ENCODE peak calls at places on chromosome 5, in eight cellular contexts. B is IMR-90, P is WTC11, Q is SK-N-SH, T is H1, X is HepG2, M is K562, K is GM12878. U is an unnamed sample.

GRCh38 chr5:173829826-173830225 is 58.3 kb upstream of the CPEB4 start:
- DNase-seq in P (no peak), B (peak; percentile 40), Q (no peak), M (peak; percentile 58), K (no peak), X (no peak), T (no peak), U (peak; percentile 26)

GRCh38 chr5:62149894-62150293 is 156.1 kb upstream of the KIF2A start:
- DNase-seq in X (no peak), T (no peak), P (no peak), K (no peak), M (no peak), Q (no peak), B (no peak), U (no peak)

GRCh38 chr5:103669615-103670014 is 107.0 kb upstream of the NUDT12 start:
- DNase-seq in P (no peak), M (no peak), K (no peak), T (no peak), Q (no peak), X (no peak), B (no peak), U (no peak)

GRCh38 chr5:40957048-40957447 is 47.8 kb downstream of the C7 start:
- DNase-seq in K (no peak), Q (no peak), M (no peak), P (no peak), X (no peak), B (no peak), T (no peak), U (no peak)

GRCh38 chr5:76785493-76785892 is 33.3 kb upstream of the F2RL1 start:
- DNase-seq in P (no peak), K (no peak), B (peak; percentile 28), X (peak; percentile 79), T (no peak), M (no peak), Q (no peak), U (peak; percentile 93)

GRCh38 chr5:82010696-82011095 is 38.9 kb downstream of the ATG10 start:
- DNase-seq in X (no peak), T (no peak), K (no peak), Q (no peak), B (no peak), P (no peak), M (no peak), U (no peak)

GRCh38 chr5:14696057-14696456 is 31.5 kb downstream of the OTULIN start:
- DNase-seq in M (peak; percentile 75), Q (no peak), B (peak; percentile 22), T (no peak), P (no peak), K (no peak), X (no peak), U (peak; percentile 15)

GRCh38 chr5:154971501-154971900 is 30.6 kb downstream of the MRPL22 start:
- DNase-seq in X (no peak), T (no peak), M (no peak), Q (no peak), P (no peak), K (no peak), B (peak; percentile 38), U (no peak)

GRCh38 chr5:100900796-100901731 is 2.0 kb downstream of the ST8SIA4 start:
- DNase-seq in P (peak; percentile 67), B (peak; percentile 15), T (peak; percentile 73), X (no peak), M (peak; percentile 40), Q (no peak), K (peak; percentile 82), U (no peak)
- TF ChIP-seq USF2 in P (no peak), B (no peak), T (no peak), X (no peak), M (no peak), Q (no peak), K (no peak), U (no peak)

GRCh38 chr5:157324237-157324636 is 58.3 kb downstream of the CYFIP2 start:
- DNase-seq in K (no peak), M (peak; percentile 18), P (peak; percentile 59), X (no peak), B (no peak), T (peak; percentile 77), Q (no peak), U (peak; percentile 58)

GRCh38 chr5:157331807-157332206 is 65.9 kb downstream of the CYFIP2 start:
- DNase-seq in P (no peak), M (no peak), Q (no peak), K (no peak), X (no peak), B (no peak), T (no peak), U (no peak)

GRCh38 chr5:157327771-157328170 is 61.8 kb downstream of the CYFIP2 start:
- DNase-seq in M (no peak), P (no peak), X (no peak), T (no peak), K (no peak), B (no peak), Q (no peak), U (no peak)

GRCh38 chr5:157326440-157327023 is 60.6 kb downstream of the CYFIP2 start:
- DNase-seq in Q (no peak), T (no peak), B (no peak), P (no peak), X (peak; percentile 33), K (no peak), M (no peak), U (no peak)

DNA sequence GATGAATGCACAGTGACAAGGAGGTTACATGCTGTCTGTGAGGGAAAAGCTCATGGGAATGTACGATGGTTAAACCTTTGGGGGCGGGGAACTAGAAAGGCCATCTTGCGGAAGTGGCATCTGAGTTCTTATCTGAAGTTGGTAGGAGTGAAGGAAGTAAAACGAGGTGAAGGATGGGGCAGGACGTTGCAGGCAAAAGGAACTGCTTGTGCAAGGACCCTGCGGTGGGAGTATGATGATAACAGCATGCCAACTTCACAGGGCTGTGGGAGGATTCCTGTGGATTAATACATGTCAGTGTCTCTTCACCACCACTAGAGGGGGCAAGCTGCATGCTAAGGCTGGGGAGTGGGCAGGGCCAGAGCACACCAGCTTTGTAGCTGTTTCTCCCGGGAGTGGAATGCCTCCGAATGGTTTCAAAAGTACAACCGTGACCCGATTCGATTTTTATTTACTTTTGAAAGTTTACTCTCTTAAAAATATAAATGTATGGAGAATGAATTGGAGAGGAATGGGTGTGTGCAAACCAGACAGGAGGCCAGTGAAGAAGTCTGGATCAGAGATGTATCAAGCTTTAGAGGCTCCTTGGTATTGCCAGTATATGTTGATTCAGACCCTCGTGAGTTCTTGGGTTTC is 62.5 kb downstream of the CYFIP2 start:
- DNase-seq in X (peak; percentile 73), M (peak; percentile 77), T (peak; percentile 54), K (no peak), Q (peak; percentile 88), P (peak; percentile 45), B (peak; percentile 81), U (peak; percentile 77)
- TF ChIP-seq USF2 in X (no peak), M (no peak), T (no peak), K (no peak), Q (no peak), P (no peak), B (no peak), U (no peak)

GRCh38 chr5:131609774-131610173 is 25.3 kb downstream of the RAPGEF6 start:
- DNase-seq in P (no peak), K (no peak), M (no peak), Q (no peak), T (no peak), X (peak; percentile 92), B (peak; percentile 61), U (no peak)

GRCh38 chr5:131607903-131608540 is 27.0 kb downstream of the RAPGEF6 start:
- DNase-seq in M (no peak), K (no peak), T (no peak), B (peak; percentile 34), P (no peak), X (no peak), Q (no peak), U (no peak)

GRCh38 chr5:131608597-131608996 is 26.4 kb downstream of the RAPGEF6 start:
- DNase-seq in T (no peak), K (no peak), Q (no peak), X (no peak), B (no peak), P (no peak), M (no peak), U (no peak)

GRCh38 chr5:131611064-131611381 is 24.0 kb downstream of the RAPGEF6 start:
- DNase-seq in P (no peak), T (no peak), B (no peak), M (no peak), X (no peak), Q (no peak), K (no peak), U (no peak)

DNA sequence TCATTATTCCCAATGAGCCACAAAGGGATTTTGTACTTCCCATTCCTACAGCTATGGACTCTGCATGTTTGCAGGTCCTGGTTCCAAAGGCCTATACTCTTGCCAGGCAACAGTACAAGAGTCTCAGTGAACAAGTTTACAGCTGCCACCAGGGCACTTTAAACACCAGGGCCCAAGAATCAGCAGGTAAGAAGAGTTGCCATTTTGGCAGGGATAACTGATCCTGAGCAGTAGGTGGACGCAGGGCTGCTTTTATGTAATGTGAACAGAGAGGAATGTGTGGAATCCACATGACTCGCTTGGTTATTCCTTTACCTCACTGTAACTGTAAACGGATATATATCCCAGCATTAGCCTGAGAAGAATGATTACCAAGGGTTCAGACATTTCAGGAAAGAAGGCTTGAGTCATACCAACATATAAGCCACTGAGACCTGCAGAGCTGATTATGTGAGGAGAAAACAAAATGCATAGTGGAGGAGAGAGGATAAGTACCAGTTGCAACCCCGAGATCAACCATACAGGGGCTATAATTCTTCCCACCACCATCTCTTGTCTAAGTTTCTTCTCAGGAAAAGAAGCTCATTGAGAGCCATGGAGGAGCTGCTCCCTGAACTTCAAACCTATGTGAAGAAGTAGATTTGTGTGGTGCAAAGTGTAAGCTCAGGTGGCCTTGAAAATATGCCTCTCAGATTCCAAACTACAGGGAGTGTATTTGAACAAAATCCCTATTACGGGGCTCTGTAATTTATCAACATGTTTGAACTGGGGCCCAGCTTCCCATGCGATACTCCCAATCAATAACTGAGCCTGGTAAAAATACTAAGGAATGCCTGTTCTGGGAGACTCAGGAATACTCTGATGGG is 24.6 kb downstream of the RAPGEF6 start:
- DNase-seq in M (no peak), Q (no peak), T (no peak), X (peak; percentile 86), P (no peak), K (no peak), B (peak; percentile 95), U (peak; percentile 18)
- TF ChIP-seq USF2 in M (no peak), Q (no peak), T (no peak), X (no peak), P (no peak), K (no peak), B (no peak), U (no peak)

GRCh38 chr5:132024789-132025402 is 13.4 kb upstream of the ACSL6 start:
- DNase-seq in Q (peak; percentile 37), P (no peak), K (no peak), X (no peak), M (no peak), T (no peak), B (no peak), U (no peak)

GRCh38 chr5:132024117-132024435 is 12.6 kb upstream of the ACSL6 start:
- DNase-seq in X (no peak), T (no peak), K (no peak), P (no peak), B (no peak), Q (no peak), M (no peak), U (no peak)

GRCh38 chr5:132027027-132027426 is 15.6 kb upstream of the ACSL6 start:
- DNase-seq in P (no peak), B (no peak), Q (no peak), K (no peak), T (no peak), M (no peak), X (no peak), U (no peak)

GRCh38 chr5:132025403-132025971 is 14.0 kb upstream of the ACSL6 start:
- DNase-seq in K (no peak), B (no peak), X (no peak), M (no peak), P (no peak), T (no peak), Q (no peak), U (no peak)

GRCh38 chr5:132026516-132027008 is 15.1 kb upstream of the ACSL6 start:
- DNase-seq in B (no peak), K (no peak), M (no peak), P (no peak), T (no peak), Q (no peak), X (no peak), U (no peak)
- TF ChIP-seq USF2 in B (no peak), K (no peak), M (no peak), P (no peak), T (no peak), Q (no peak), X (no peak), U (no peak)

U was measured in A549.